ENCODE peak calls at places on chromosomes 12 and 14, in eight cellular contexts. O, E, U, T, Q, X, R and F are unnamed samples.

GRCh38 chr12:107891967-107892366 is 117.5 kb downstream of the ASCL4 start:
- DNase-seq in O (peak), E (peak), U (no peak), T (no peak), Q (no peak), X (peak), R (no peak), F (no peak)

GRCh38 chr14:99026471-99026870 is 245.5 kb downstream of the BCL11B start:
- DNase-seq in O (no peak), E (no peak), U (no peak), T (no peak), Q (no peak), X (no peak), R (no peak), F (peak)

GRCh38 chr12:15044461-15044860 is 71.6 kb downstream of the PDE6H start:
- DNase-seq in O (peak), E (no peak), U (no peak), T (no peak), Q (no peak), X (no peak), R (no peak), F (no peak)

GRCh38 chr12:47281667-47282171 is 202.0 kb upstream of the AMIGO2 start:
- DNase-seq in O (no peak), E (no peak), U (no peak), T (no peak), Q (no peak), X (no peak), R (no peak), F (no peak)

GRCh38 chr12:39372929-39373328 is 70.0 kb downstream of the KIF21A start:
- DNase-seq in O (no peak), E (no peak), U (no peak), T (no peak), Q (no peak), X (peak), R (no peak), F (no peak)

GRCh38 chr14:39957987-39958386 is 525.8 kb upstream of the FBXO33 start:
- DNase-seq in O (no peak), E (no peak), U (no peak), T (no peak), Q (no peak), X (no peak), R (no peak), F (no peak)

GRCh38 chr12:19489168-19489567 is 49.9 kb downstream of the AEBP2 start:
- DNase-seq in O (no peak), E (no peak), U (no peak), T (no peak), Q (no peak), X (no peak), R (no peak), F (no peak)

GRCh38 chr14:96783306-96784224 is 13.6 kb upstream of the VRK1 start:
- DNase-seq in O (no peak), E (no peak), U (no peak), T (no peak), Q (no peak), X (no peak), R (no peak), F (no peak)

GRCh38 chr12:4214912-4215861 is 58.4 kb upstream of the CCND2 start:
- DNase-seq in O (no peak), E (no peak), U (peak), T (no peak), Q (no peak), X (peak), R (no peak), F (peak)

GRCh38 chr12:64270411-64270810 is 48.3 kb upstream of the KICS2 start:
- DNase-seq in O (no peak), E (no peak), U (no peak), T (no peak), Q (no peak), X (no peak), R (no peak), F (no peak)

GRCh38 chr12:49260165-49260564 is 4.7 kb upstream of the TUBA1C start:
- DNase-seq in O (peak), E (no peak), U (no peak), T (no peak), Q (no peak), X (no peak), R (no peak), F (no peak)

GRCh38 chr14:65101631-65102440 is 481 bp downstream of the MAX start:
- DNase-seq in O (peak), E (peak), U (no peak), T (no peak), Q (no peak), X (no peak), R (no peak), F (peak)

GRCh38 chr14:104981699-104982541 is 3.7 kb upstream of the CLBA1 start:
- DNase-seq in O (no peak), E (no peak), U (no peak), T (no peak), Q (no peak), X (no peak), R (no peak), F (peak)

GRCh38 chr14:91323671-91324605 is 79.4 kb upstream of the GPR68 start:
- DNase-seq in O (peak), E (peak), U (peak), T (peak), Q (peak), X (peak), R (peak), F (peak)

GRCh38 chr12:109840349-109841073 is 7.3 kb upstream of the TRPV4 start:
- DNase-seq in O (no peak), E (peak), U (no peak), T (no peak), Q (no peak), X (no peak), R (no peak), F (no peak)

GRCh38 chr12:124646385-124647230 is 79.2 kb upstream of the NCOR2 start:
- DNase-seq in O (no peak), E (no peak), U (no peak), T (no peak), Q (no peak), X (no peak), R (no peak), F (no peak)

GRCh38 chr14:56660677-56661389 is 81.2 kb downstream of the TMEM260 start:
- DNase-seq in O (no peak), E (no peak), U (no peak), T (no peak), Q (peak), X (no peak), R (no peak), F (no peak)

GRCh38 chr12:122014781-122015180 is 6.9 kb upstream of the BCL7A start:
- DNase-seq in O (no peak), E (no peak), U (no peak), T (no peak), Q (no peak), X (no peak), R (no peak), F (no peak)

GRCh38 chr12:13008741-13009380 is 8.8 kb upstream of the HEBP1 start:
- DNase-seq in O (peak), E (no peak), U (no peak), T (peak), Q (no peak), X (no peak), R (no peak), F (no peak)

GRCh38 chr12:27246774-27247173 is 2.7 kb downstream of the STK38L start:
- DNase-seq in O (no peak), E (no peak), U (no peak), T (no peak), Q (no peak), X (no peak), R (no peak), F (no peak)

GRCh38 chr14:69528143-69528542 is 43.6 kb downstream of the PLEKHD1 start:
- DNase-seq in O (no peak), E (no peak), U (no peak), T (no peak), Q (no peak), X (no peak), R (no peak), F (no peak)

GRCh38 chr12:108948369-108948768 is 68.5 kb downstream of the DAO start:
- DNase-seq in O (no peak), E (no peak), U (no peak), T (no peak), Q (no peak), X (no peak), R (no peak), F (no peak)

GRCh38 chr12:51884676-51885229 is 3.1 kb upstream of the ANKRD33 start:
- DNase-seq in O (no peak), E (no peak), U (no peak), T (peak), Q (no peak), X (no peak), R (no peak), F (no peak)

GRCh38 chr14:63345826-63346225 is 27.1 kb upstream of the GPHB5 start:
- DNase-seq in O (no peak), E (no peak), U (no peak), T (no peak), Q (peak), X (no peak), R (no peak), F (no peak)

GRCh38 chr14:21405097-21405496 is 21.3 kb upstream of the SUPT16H start:
- DNase-seq in O (no peak), E (no peak), U (no peak), T (peak), Q (no peak), X (no peak), R (no peak), F (no peak)